ENCODE peak calls at places on chromosomes 5 and 9, in nine cellular contexts. I is endodermal cell, C is spleen, E is breast epithelium, K is heart right ventricle, R is HepG2, P is HL-60, Z is dorsolateral prefrontal cortex, M is suprapubic skin. O is an unnamed sample.
A peak's percentile ranks its signal among the peaks of the same experiment; 100 is the strongest.

GRCh38 chr5:151738125-151738848 is 20.1 kb downstream of the ATOX1 start:
- DNase-seq in I (no peak), C (no peak), E (no peak), K (no peak), R (no peak), P (no peak), Z (no peak), M (no peak), O (no peak)

GRCh38 chr9:76912631-76913275 is 6.8 kb upstream of the PRUNE2 start:
- DNase-seq in I (no peak), C (no peak), E (no peak), K (no peak), R (no peak), P (peak; percentile 18), Z (no peak), M (no peak), O (no peak)

GRCh38 chr5:62506659-62507460 is 71.8 kb upstream of the LRRC70 start:
- DNase-seq in I (no peak), C (no peak), E (no peak), K (no peak), R (no peak), P (no peak), Z (no peak), M (no peak), O (no peak)

GRCh38 chr9:16986441-16987387 is 116.2 kb upstream of the BNC2 start:
- DNase-seq in I (no peak), C (no peak), E (no peak), K (no peak), R (no peak), P (peak; percentile 28), Z (no peak), M (no peak), O (no peak)

GRCh38 chr5:106587-106986 is 14.6 kb downstream of the PLEKHG4B start:
- DNase-seq in I (no peak), C (no peak), E (no peak), K (no peak), R (no peak), P (no peak), Z (no peak), M (no peak), O (no peak)

GRCh38 chr9:35134920-35135319 is 19.3 kb upstream of the ATOSB start:
- DNase-seq in I (no peak), C (no peak), E (no peak), K (no peak), R (no peak), P (no peak), Z (no peak), M (no peak), O (no peak)

GRCh38 chr5:180704362-180704761 is 35.5 kb downstream of the OR2Y1 start:
- DNase-seq in I (no peak), C (no peak), E (no peak), K (no peak), R (peak; percentile 17), P (no peak), Z (no peak), M (no peak), O (no peak)

GRCh38 chr5:123155511-123155923 is 66.5 kb downstream of the PRDM6 start:
- DNase-seq in I (no peak), C (no peak), E (no peak), K (no peak), R (no peak), P (no peak), Z (no peak), M (no peak), O (no peak)

GRCh38 chr9:134396825-134397224 is 70.6 kb downstream of the RXRA start:
- DNase-seq in I (no peak), C (peak; percentile 92), E (no peak), K (no peak), R (no peak), P (peak; percentile 52), Z (no peak), M (no peak), O (no peak)

GRCh38 chr5:172493906-172494305 is 39.6 kb upstream of the SH3PXD2B start:
- DNase-seq in I (no peak), C (no peak), E (no peak), K (no peak), R (no peak), P (no peak), Z (no peak), M (peak; percentile 28), O (no peak)

GRCh38 chr9:12753931-12754330 is 20.9 kb upstream of the LURAP1L start:
- DNase-seq in I (no peak), C (no peak), E (no peak), K (no peak), R (no peak), P (no peak), Z (no peak), M (no peak), O (no peak)

GRCh38 chr5:159100022-159100927 is 559 bp upstream of the EBF1 start:
- DNase-seq in I (peak; percentile 98), C (peak; percentile 95), E (peak; percentile 82), K (peak; percentile 92), R (no peak), P (no peak), Z (peak; percentile 96), M (peak; percentile 95), O (peak; percentile 94)

GRCh38 chr5:55456216-55456895 is 78.4 kb downstream of the PLPP1 start:
- DNase-seq in I (no peak), C (no peak), E (no peak), K (no peak), R (no peak), P (no peak), Z (no peak), M (no peak), O (no peak)

GRCh38 chr9:14608521-14608920 is 84.7 kb downstream of the ZDHHC21 start:
- DNase-seq in I (no peak), C (no peak), E (no peak), K (no peak), R (no peak), P (no peak), Z (no peak), M (no peak), O (no peak)

GRCh38 chr5:109199294-109199693 is 210.5 kb downstream of the PJA2 start:
- DNase-seq in I (no peak), C (no peak), E (no peak), K (no peak), R (no peak), P (no peak), Z (no peak), M (no peak), O (no peak)

DNA sequence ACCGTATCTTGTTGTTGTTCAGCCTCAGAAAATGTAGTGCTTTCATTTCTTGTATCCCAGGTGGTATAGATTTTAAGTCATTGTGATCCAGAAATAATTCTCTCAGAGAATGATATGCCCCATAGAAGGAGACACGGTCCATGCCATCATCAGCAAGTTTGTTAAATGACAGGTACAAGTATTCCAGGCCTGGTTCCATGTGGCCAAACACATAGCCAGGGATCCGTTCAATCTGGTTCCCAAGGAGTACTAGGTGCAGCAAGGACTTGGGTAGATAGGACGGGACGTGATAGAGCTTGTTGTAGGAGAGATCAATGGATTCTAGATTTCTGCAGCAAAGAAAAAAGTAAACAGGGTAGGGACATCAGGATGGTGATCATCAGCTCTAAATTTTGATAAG is 18.4 kb upstream of the ASPN start:
- DNase-seq in I (no peak), C (no peak), E (no peak), K (no peak), R (no peak), P (no peak), Z (no peak), M (no peak), O (no peak)
- TF ChIP-seq CTCF in I (no peak), C (no peak), E (no peak), K (no peak), R (no peak), P (no peak), Z (no peak), M (no peak), O (no peak)

GRCh38 chr9:103755441-103755840 is 338.7 kb upstream of the SMC2 start:
- DNase-seq in I (no peak), C (no peak), E (no peak), K (no peak), R (no peak), P (no peak), Z (no peak), M (no peak), O (no peak)
- H3K4me3 ChIP-seq in I (no peak overlapping the region), C (no peak overlapping the region), E (no peak overlapping the region), K (no peak overlapping the region), R (no peak overlapping the region), P (no peak overlapping the region), Z (no peak overlapping the region), M (no peak overlapping the region), O (no peak overlapping the region)

GRCh38 chr5:157561105-157561504 is 14.5 kb downstream of the ADAM19 start:
- DNase-seq in I (no peak), C (no peak), E (no peak), K (peak; percentile 75), R (no peak), P (no peak), Z (peak; percentile 37), M (no peak), O (no peak)
- H3K27ac ChIP-seq in I (no peak overlapping the region), C (no peak overlapping the region), E (no peak overlapping the region), K (peak overlapping the region; percentile 45), R (no peak overlapping the region), P (no peak overlapping the region), Z (no peak overlapping the region), M (no peak overlapping the region), O (peak overlapping the region; percentile 66)

DNA sequence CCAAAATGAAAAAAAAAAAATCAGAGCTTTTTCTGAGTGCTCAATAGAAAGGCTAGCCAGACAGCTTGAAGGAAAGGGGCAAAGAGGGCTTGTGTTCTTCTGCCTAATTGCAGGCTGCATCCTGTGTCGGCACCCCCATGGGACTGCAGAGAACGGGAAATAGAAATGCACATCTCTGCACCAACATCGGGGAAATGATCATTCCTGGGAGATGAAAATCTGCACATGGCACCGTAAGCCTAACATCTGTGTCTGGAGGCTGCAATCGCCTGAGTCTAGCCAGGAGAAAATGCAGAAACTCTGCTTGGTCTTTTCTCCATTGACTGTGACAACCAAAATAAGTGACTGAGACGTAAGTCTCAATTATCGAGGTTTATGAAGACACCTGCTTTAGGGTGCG is 243.9 kb downstream of the ICE1 start:
- DNase-seq in I (no peak), C (no peak), E (no peak), K (no peak), R (no peak), P (no peak), Z (no peak), M (no peak), O (no peak)
- TF ChIP-seq CTCF in I (no peak), C (no peak), E (no peak), K (no peak), R (no peak), P (no peak), Z (no peak), M (no peak), O (no peak)